ENCODE peak calls at places on chromosome 17, in five cellular contexts. D, W, P, R and Y are unnamed samples. For H3K27me3, the result is how much of the 10 kb centered on the place peaks cover.

GRCh38 chr17:62735027-62735651 is 73.0 kb downstream of the MARCHF10 start:
- DNase-seq in R (no peak), P (no peak), W (no peak), D (no peak), Y (no peak)

GRCh38 chr17:2215616-2216364 is 87.8 kb downstream of the SMG6 start:
- DNase-seq in P (peak), W (peak), R (peak), D (no peak), Y (no peak)

GRCh38 chr17:66474810-66475497 is 172.5 kb downstream of the PRKCA start:
- DNase-seq in R (no peak), D (no peak), W (no peak), P (no peak), Y (no peak)

GRCh38 chr17:80539022-80539421 is 5.6 kb upstream of the RPTOR start:
- DNase-seq in P (no peak), D (no peak), W (no peak), R (no peak), Y (no peak)

GRCh38 chr17:29616300-29617048 is 6.2 kb downstream of the CORO6 start:
- DNase-seq in R (no peak), D (no peak), W (no peak), P (no peak), Y (no peak)

GRCh38 chr17:61470530-61471136 is 18.4 kb downstream of the TBX4 start:
- DNase-seq in P (no peak), W (no peak), R (no peak), D (no peak), Y (no peak)

GRCh38 chr17:58273453-58274104 is 7.2 kb downstream of the MPO start:
- DNase-seq in D (no peak), R (no peak), W (no peak), P (no peak), Y (no peak)

GRCh38 chr17:43517615-43518386 is 28.3 kb downstream of the ETV4 start:
- DNase-seq in R (peak), W (no peak), D (no peak), P (no peak), Y (no peak)

GRCh38 chr17:78131172-78132085 is 858 bp downstream of the TMC8 start:
- DNase-seq in W (no peak), R (no peak), P (peak), D (no peak), Y (no peak)

GRCh38 chr17:70091005-70091568 is 16.1 kb downstream of the KCNJ16 start:
- DNase-seq in W (no peak), R (no peak), D (no peak), P (no peak), Y (no peak)

GRCh38 chr17:4340914-4341615 is 25.4 kb downstream of the UBE2G1 start:
- DNase-seq in W (no peak), R (no peak), P (no peak), D (no peak), Y (no peak)

GRCh38 chr17:68595986-68596385 is 5.2 kb downstream of the FAM20A start:
- DNase-seq in W (no peak), R (no peak), P (no peak), D (no peak), Y (no peak)

GRCh38 chr17:76102944-76103273 is 678 bp downstream of the EXOC7 start:
- DNase-seq in D (no peak), W (no peak), R (no peak), P (no peak), Y (no peak)

GRCh38 chr17:81419333-81419885 is 24.2 kb downstream of the BAHCC1 start:
- DNase-seq in P (no peak), W (peak), R (peak), D (peak), Y (peak)

GRCh38 chr17:7654832-7655540 is 4.3 kb downstream of the ATP1B2 start:
- DNase-seq in D (no peak), P (no peak), W (no peak), R (peak), Y (no peak)

GRCh38 chr17:17888821-17889220 is 52.0 kb upstream of the SREBF1 start:
- DNase-seq in P (no peak), D (no peak), W (no peak), R (no peak), Y (no peak)

DNA sequence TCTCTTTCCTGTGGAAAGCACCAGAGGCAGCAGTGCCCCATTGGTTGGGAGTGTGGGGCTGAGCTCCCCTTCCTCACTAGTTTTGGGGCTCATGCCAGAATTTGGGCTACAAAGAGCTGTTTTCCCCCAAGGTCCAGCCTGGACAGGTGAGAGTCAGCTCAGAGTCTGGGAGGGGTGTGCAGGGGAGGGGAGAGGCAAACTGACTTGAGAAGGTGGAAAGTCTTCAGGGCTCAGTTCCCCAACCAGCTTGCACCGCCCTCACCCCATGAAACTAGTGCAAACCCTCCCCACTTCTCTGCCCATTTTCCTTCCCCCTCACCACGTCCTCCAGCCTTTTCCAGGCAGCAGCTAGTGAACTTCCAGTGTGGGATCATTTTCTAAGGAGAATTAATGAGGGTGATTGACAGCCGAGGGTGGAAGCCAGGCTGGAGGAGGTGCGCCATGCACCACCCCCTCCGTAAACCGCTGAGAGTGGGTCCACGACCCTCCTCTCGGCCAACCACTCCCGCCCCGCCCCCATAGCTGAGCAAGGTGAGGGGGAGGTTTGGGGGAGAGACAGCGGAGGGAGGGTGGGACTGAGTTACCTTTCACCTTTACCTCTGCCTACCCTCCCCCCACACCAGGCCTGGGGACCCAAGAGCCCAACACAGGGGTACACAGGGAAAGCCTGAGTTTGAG is 6.3 kb upstream of the DLX4 start:
- DNase-seq in P (no peak), R (no peak), D (no peak), W (no peak), Y (no peak)
- H3K27me3 ChIP-seq in P (half or more), R (half or more), D (under half), W (under half), Y (under half)

DNA sequence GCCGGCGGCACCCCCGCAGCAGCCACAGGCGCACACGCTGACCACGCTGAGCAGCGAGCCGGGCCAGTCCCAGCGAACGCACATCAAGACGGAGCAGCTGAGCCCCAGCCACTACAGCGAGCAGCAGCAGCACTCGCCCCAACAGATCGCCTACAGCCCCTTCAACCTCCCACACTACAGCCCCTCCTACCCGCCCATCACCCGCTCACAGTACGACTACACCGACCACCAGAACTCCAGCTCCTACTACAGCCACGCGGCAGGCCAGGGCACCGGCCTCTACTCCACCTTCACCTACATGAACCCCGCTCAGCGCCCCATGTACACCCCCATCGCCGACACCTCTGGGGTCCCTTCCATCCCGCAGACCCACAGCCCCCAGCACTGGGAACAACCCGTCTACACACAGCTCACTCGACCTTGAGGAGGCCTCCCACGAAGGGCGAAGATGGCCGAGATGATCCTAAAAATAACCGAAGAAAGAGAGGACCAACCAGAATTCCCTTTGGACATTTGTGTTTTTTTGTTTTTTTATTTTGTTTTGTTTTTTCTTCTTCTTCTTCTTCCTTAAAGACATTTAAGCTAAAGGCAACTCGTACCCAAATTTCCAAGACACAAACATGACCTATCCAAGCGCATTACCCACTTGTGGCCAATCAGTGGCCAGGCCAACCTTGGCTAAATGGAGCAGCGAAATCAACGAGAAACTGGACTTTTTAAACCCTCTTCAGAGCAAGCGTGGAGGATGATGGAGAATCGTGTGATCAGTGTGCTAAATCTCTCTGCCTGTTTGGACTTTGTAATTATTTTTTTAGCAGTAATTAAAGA is 3.4 kb downstream of the SOX9 start:
- DNase-seq in P (no peak), D (no peak), R (peak), W (peak), Y (no peak)
- H3K27me3 ChIP-seq in P (under half), D (under half), R (under half), W (under half), Y (under half)

DNA sequence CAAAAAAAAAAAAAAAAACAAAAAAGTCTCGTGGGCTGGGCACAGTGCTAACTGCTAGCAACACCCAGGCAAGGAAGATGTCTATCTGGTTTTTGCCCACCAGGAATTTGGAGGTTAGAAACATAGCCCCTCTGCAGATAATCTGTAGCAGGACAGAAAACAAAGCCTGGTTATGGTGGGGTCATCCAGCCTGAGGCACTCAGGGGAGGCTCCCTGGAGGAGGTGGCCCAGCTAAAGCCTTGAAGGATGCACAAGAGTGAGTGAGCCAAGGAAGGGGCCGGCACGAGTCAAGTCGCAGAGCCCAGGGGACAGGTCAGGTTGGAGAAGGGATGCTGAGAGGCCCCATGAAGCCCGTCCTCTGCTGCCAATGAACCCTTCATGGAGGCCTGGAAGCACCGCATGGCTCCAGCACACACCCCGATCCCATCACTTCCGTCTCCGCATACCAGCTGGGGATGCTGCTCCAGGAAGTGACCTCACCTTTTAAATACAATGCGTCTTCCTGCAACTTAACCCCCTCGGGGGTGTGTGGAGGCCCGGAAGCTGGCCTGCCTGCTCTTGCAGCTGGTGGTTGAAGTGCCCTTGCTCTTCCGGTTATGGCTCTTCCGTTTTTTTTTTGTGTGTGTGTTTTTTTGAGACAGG is 86.5 kb downstream of the ENGASE start:
- DNase-seq in R (peak), W (no peak), D (no peak), P (no peak), Y (no peak)
- H3K27me3 ChIP-seq in R (under half), W (under half), D (under half), P (under half), Y (half or more)

DNA sequence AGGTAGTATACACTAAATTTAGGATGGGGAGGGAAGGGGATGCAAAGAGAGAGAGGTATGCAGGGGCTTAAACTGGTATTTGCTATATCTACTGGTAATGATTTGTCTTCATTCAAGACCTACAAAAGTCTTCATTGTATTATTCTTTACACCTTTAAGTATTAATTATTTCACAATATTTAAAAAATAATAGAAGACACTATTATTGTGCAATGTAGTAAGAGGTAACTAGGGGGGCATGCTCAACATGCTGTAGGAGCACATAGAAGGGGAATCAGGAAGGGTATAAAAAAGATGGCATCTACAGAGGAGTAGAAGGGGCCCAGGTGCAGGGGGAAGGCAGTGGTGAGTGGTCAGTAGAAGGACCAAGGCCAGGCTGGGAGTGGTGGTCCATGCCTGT is 14.9 kb upstream of the CCR7 start:
- DNase-seq in D (no peak), P (no peak), R (no peak), W (no peak), Y (no peak)
- H3K27me3 ChIP-seq in D (under half), P (under half), R (under half), W (under half), Y (under half)

GRCh38 chr17:48562934-48563333 is 15.2 kb downstream of the HOXB4 start:
- DNase-seq in D (no peak), W (no peak), R (no peak), P (no peak), Y (no peak)
- H3K27me3 ChIP-seq in D (under half), W (under half), R (half or more), P (under half), Y (under half)

GRCh38 chr17:83147285-83147684 is 67.9 kb downstream of the METRNL start:
- DNase-seq in P (no peak), W (no peak), D (no peak), R (no peak), Y (no peak)
- H3K27me3 ChIP-seq in P (under half), W (under half), D (under half), R (under half), Y (under half)

GRCh38 chr17:48144976-48145798 is 37.6 kb downstream of the SNX11 start:
- DNase-seq in P (no peak), D (no peak), R (no peak), W (no peak), Y (no peak)

GRCh38 chr17:48148029-48148759 is 40.6 kb downstream of the SNX11 start:
- DNase-seq in W (no peak), D (no peak), P (no peak), R (no peak), Y (no peak)

GRCh38 chr17:48150602-48151001 is 43.0 kb downstream of the SNX11 start:
- DNase-seq in D (no peak), R (no peak), P (no peak), W (no peak), Y (no peak)

GRCh38 chr17:48150107-48150463 is 42.5 kb downstream of the SNX11 start:
- DNase-seq in W (no peak), D (no peak), P (no peak), R (no peak), Y (no peak)

GRCh38 chr17:48149174-48150106 is 41.9 kb downstream of the SNX11 start:
- DNase-seq in R (peak), W (no peak), D (no peak), P (no peak), Y (peak)
- H3K27me3 ChIP-seq in R (half or more), W (under half), D (half or more), P (under half), Y (half or more)

DNA sequence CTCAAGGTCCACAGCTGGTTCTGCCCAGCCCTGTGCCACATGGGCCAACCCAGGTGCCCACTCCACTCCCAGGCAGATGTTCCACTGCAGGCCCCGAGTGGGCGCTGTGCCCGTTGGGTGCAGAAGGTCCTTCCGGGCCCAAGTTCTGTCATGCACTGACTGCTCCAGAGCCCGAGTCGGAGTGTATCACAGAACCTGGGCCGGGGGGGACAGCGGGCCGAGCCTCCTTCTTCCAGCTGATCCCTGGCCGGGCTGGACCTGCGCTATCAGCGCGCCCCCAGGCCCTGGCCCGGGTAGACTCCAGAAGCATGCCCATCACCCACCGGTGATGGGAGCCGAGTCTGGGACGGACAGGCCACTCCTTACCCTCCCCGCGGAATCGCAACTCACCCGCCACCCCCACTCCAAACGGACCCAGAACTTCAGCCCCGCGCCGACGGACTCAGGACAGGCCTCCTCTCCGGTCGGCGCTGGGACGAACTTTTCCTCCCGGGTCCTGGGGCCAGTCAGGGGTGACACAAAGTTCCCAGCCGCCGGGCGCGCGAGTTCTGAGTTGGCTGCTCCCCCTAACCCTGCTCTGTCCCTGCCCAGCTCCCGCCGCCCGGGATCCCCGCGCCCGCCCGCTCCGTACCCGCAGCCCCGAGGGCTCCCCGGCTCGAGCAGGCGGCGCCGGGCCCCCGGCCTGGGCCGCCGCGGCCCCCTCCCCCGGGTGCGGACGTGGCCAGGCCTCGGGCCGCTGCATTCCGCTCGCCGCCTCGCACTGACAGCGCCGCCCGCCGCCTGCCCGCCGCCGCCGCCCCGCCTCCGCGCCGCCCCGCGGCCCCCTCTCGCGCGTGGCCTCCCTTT is at the start of gene COPZ2:
- DNase-seq in P (peak), R (peak), W (peak), D (no peak), Y (no peak)
- H3K27me3 ChIP-seq in P (under half), R (under half), W (under half), D (under half), Y (under half)